ENCODE peak calls at places on chromosomes 1 and 21, in five cellular contexts. One of them, this sample, is unnamed. For H3K4me1, the result is how much of the 10 kb centered on the place peaks cover.

GRCh38 chr1:229043111-229043510 is 227.8 kb upstream of the RAB4A start:
- DNase-seq in uterus: no peak
- DNase-seq in cardiac muscle cell: no peak
- DNase-seq in ovary: no peak
- DNase-seq in adipocyte: no peak
- DNase-seq in this sample: no peak

GRCh38 chr1:91791103-91791502 is 94.8 kb downstream of the TGFBR3 start:
- DNase-seq in adipocyte: no peak
- DNase-seq in uterus: no peak
- DNase-seq in ovary: no peak
- DNase-seq in cardiac muscle cell: no peak
- DNase-seq in this sample: no peak

GRCh38 chr21:30044447-30045064 is 104.8 kb upstream of the GRIK1 start:
- DNase-seq in ovary: no peak
- DNase-seq in cardiac muscle cell: peak
- DNase-seq in adipocyte: peak
- DNase-seq in uterus: no peak
- DNase-seq in this sample: no peak

GRCh38 chr1:206664740-206665139 is 20.0 kb upstream of the MAPKAPK2 start:
- DNase-seq in cardiac muscle cell: no peak
- DNase-seq in uterus: no peak
- DNase-seq in adipocyte: no peak
- DNase-seq in ovary: no peak
- DNase-seq in this sample: no peak

GRCh38 chr1:62281922-62282555 is 37.2 kb downstream of the KANK4 start:
- DNase-seq in ovary: no peak
- DNase-seq in adipocyte: no peak
- DNase-seq in cardiac muscle cell: no peak
- DNase-seq in uterus: no peak
- DNase-seq in this sample: peak

GRCh38 chr1:111944121-111944785 is 45.2 kb downstream of the KCND3 start:
- DNase-seq in cardiac muscle cell: no peak
- DNase-seq in adipocyte: no peak
- DNase-seq in ovary: no peak
- DNase-seq in uterus: no peak
- DNase-seq in this sample: no peak

GRCh38 chr1:111990026-111990877 is 784 bp upstream of the KCND3 start:
- DNase-seq in adipocyte: no peak
- DNase-seq in cardiac muscle cell: no peak
- DNase-seq in uterus: peak
- DNase-seq in ovary: no peak
- DNase-seq in this sample: peak

GRCh38 chr1:7943295-7943694 is 2.7 kb upstream of the TNFRSF9 start:
- DNase-seq in ovary: no peak
- DNase-seq in adipocyte: no peak
- DNase-seq in uterus: no peak
- DNase-seq in cardiac muscle cell: no peak
- DNase-seq in this sample: no peak

GRCh38 chr1:212157252-212157651 is 121.7 kb downstream of the DTL start:
- DNase-seq in uterus: no peak
- DNase-seq in adipocyte: no peak
- DNase-seq in ovary: no peak
- DNase-seq in cardiac muscle cell: no peak
- DNase-seq in this sample: no peak

GRCh38 chr1:7406641-7407546 is 364.2 kb upstream of the VAMP3 start:
- DNase-seq in ovary: no peak
- DNase-seq in uterus: no peak
- DNase-seq in adipocyte: no peak
- DNase-seq in cardiac muscle cell: no peak
- DNase-seq in this sample: no peak

GRCh38 chr1:62003777-62004176 is 190.9 kb upstream of the L1TD1 start:
- DNase-seq in uterus: no peak
- DNase-seq in cardiac muscle cell: no peak
- DNase-seq in adipocyte: no peak
- DNase-seq in ovary: no peak
- DNase-seq in this sample: no peak

GRCh38 chr1:221994939-221995338 is 253.1 kb upstream of the DUSP10 start:
- DNase-seq in ovary: no peak
- DNase-seq in uterus: no peak
- DNase-seq in adipocyte: peak
- DNase-seq in cardiac muscle cell: peak
- DNase-seq in this sample: no peak

GRCh38 chr1:59485949-59486348 is 189.1 kb downstream of the FGGY start:
- DNase-seq in cardiac muscle cell: no peak
- DNase-seq in adipocyte: no peak
- DNase-seq in uterus: no peak
- DNase-seq in ovary: no peak
- DNase-seq in this sample: no peak

GRCh38 chr1:21651214-21652042 is 17.7 kb downstream of the RAP1GAP start:
- DNase-seq in uterus: no peak
- DNase-seq in adipocyte: peak
- DNase-seq in ovary: peak
- DNase-seq in cardiac muscle cell: peak
- DNase-seq in this sample: no peak

GRCh38 chr1:212699104-212699838 is 369 bp downstream of the BATF3 start:
- DNase-seq in ovary: peak
- DNase-seq in uterus: no peak
- DNase-seq in adipocyte: peak
- DNase-seq in cardiac muscle cell: peak
- DNase-seq in this sample: peak

GRCh38 chr1:69103705-69104385 is 463.9 kb upstream of the LRRC7 start:
- DNase-seq in ovary: no peak
- DNase-seq in uterus: no peak
- DNase-seq in adipocyte: no peak
- DNase-seq in cardiac muscle cell: no peak
- DNase-seq in this sample: no peak

GRCh38 chr1:7574121-7575040 is 196.7 kb upstream of the VAMP3 start:
- DNase-seq in adipocyte: no peak
- DNase-seq in cardiac muscle cell: no peak
- DNase-seq in ovary: no peak
- DNase-seq in uterus: peak
- DNase-seq in this sample: peak

GRCh38 chr1:86951430-86951829 is 37.0 kb downstream of the HS2ST1 start:
- DNase-seq in cardiac muscle cell: no peak
- DNase-seq in uterus: no peak
- DNase-seq in adipocyte: no peak
- DNase-seq in ovary: no peak
- DNase-seq in this sample: no peak

GRCh38 chr1:90358448-90358847 is 358.7 kb downstream of the BARHL2 start:
- DNase-seq in cardiac muscle cell: no peak
- DNase-seq in ovary: no peak
- DNase-seq in uterus: no peak
- DNase-seq in adipocyte: no peak
- DNase-seq in this sample: no peak

GRCh38 chr21:37986751-37987399 is 70.6 kb upstream of the KCNJ6 start:
- DNase-seq in adipocyte: no peak
- DNase-seq in cardiac muscle cell: no peak
- DNase-seq in uterus: no peak
- DNase-seq in ovary: no peak
- DNase-seq in this sample: no peak

GRCh38 chr1:116314305-116314919 is 58.6 kb upstream of the ATP1A1 start:
- DNase-seq in adipocyte: peak
- DNase-seq in uterus: no peak
- DNase-seq in ovary: no peak
- DNase-seq in cardiac muscle cell: peak
- DNase-seq in this sample: no peak

DNA sequence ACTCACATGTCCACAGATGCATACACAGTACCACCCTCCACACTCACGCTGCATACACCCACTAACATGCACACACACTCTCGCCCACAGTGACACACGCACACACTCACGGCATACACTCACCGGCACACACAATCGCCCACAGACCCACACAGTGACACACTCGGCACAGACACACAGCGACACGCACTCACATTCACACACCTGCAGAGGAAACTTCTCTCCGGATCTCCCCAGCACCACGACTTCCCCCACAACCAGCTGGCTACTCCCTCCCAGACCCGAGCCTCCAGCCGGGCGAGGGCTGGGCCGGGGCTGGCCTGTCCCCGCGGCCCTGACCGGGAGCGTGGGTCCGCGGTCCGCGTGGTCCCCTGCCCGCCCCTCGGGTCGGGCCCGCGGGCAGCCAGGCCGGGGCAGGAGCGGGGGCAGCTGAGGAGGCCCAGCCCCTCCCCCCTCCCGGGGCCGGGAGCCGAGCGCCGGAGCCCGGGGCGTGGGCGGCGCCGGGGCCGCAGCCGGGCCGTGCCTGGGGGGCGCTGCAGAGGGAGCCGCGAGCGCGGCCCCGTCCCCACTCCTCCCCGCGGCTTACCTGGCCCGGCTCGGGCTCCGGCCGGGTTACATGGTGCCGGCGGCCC is 469 bp downstream of the DLGAP3 start:
- DNase-seq in adipocyte: peak
- DNase-seq in uterus: no peak
- DNase-seq in cardiac muscle cell: no peak
- DNase-seq in ovary: no peak
- DNase-seq in this sample: no peak
- H3K4me3 ChIP-seq in adipocyte: peak
- H3K4me3 ChIP-seq in uterus: no peak
- H3K4me3 ChIP-seq in cardiac muscle cell: peak
- H3K4me3 ChIP-seq in ovary: peak
- H3K4me3 ChIP-seq in this sample: peak

GRCh38 chr1:63912643-63913042 is 138.8 kb downstream of the ROR1 start:
- DNase-seq in ovary: peak
- DNase-seq in adipocyte: no peak
- DNase-seq in uterus: no peak
- DNase-seq in cardiac muscle cell: no peak
- DNase-seq in this sample: no peak

GRCh38 chr1:63913533-63913932 is 139.7 kb downstream of the ROR1 start:
- DNase-seq in ovary: no peak
- DNase-seq in uterus: no peak
- DNase-seq in cardiac muscle cell: no peak
- DNase-seq in adipocyte: no peak
- DNase-seq in this sample: no peak

GRCh38 chr1:63915121-63915520 is 141.3 kb downstream of the ROR1 start:
- DNase-seq in ovary: no peak
- DNase-seq in uterus: no peak
- DNase-seq in cardiac muscle cell: no peak
- DNase-seq in adipocyte: no peak
- DNase-seq in this sample: no peak

GRCh38 chr1:63914706-63915105 is 140.9 kb downstream of the ROR1 start:
- DNase-seq in cardiac muscle cell: no peak
- DNase-seq in uterus: no peak
- DNase-seq in ovary: no peak
- DNase-seq in adipocyte: no peak
- DNase-seq in this sample: no peak

DNA sequence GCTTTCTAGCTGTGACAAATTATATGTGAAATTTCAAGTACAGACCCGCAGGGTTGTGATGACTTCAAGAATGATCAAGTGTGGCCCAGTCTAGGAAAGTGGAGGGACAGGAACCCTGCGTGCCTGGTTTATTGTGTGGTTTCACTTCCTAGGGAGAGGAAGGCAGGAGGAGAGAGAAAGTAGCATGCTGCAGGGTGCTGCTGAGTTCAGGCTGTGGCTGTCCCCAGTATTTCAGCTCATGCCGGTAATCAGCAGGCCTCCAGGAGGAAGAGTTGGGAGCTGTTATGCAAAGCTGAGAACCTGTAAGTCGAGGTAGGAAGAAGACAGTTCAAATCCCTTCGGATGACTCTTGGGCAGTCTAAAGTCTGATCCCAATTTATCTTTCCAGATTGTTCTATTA is 140.4 kb downstream of the ROR1 start:
- DNase-seq in uterus: no peak
- DNase-seq in ovary: no peak
- DNase-seq in cardiac muscle cell: no peak
- DNase-seq in adipocyte: no peak
- DNase-seq in this sample: no peak
- H3K4me1 ChIP-seq in uterus: under half
- H3K4me1 ChIP-seq in ovary: under half
- H3K4me1 ChIP-seq in cardiac muscle cell: under half
- H3K4me1 ChIP-seq in adipocyte: under half
- H3K4me1 ChIP-seq in this sample: under half

GRCh38 chr1:18953656-18954259 is 2.7 kb downstream of the IFFO2 start:
- DNase-seq in adipocyte: no peak
- DNase-seq in ovary: no peak
- DNase-seq in uterus: no peak
- DNase-seq in cardiac muscle cell: no peak
- DNase-seq in this sample: no peak
- H3K4me3 ChIP-seq in adipocyte: peak
- H3K4me3 ChIP-seq in ovary: no peak
- H3K4me3 ChIP-seq in uterus: no peak
- H3K4me3 ChIP-seq in cardiac muscle cell: no peak
- H3K4me3 ChIP-seq in this sample: peak

GRCh38 chr1:154808261-154808908 is 61.7 kb downstream of the KCNN3 start:
- DNase-seq in uterus: no peak
- DNase-seq in ovary: no peak
- DNase-seq in cardiac muscle cell: no peak
- DNase-seq in adipocyte: no peak
- DNase-seq in this sample: no peak

GRCh38 chr1:154808909-154809262 is 61.2 kb downstream of the KCNN3 start:
- DNase-seq in cardiac muscle cell: no peak
- DNase-seq in uterus: no peak
- DNase-seq in ovary: no peak
- DNase-seq in adipocyte: no peak
- DNase-seq in this sample: no peak

GRCh38 chr1:154807048-154807591 is 63.0 kb downstream of the KCNN3 start:
- DNase-seq in ovary: no peak
- DNase-seq in cardiac muscle cell: no peak
- DNase-seq in adipocyte: no peak
- DNase-seq in uterus: no peak
- DNase-seq in this sample: no peak

GRCh38 chr1:154810571-154810970 is 59.5 kb downstream of the KCNN3 start:
- DNase-seq in adipocyte: no peak
- DNase-seq in ovary: no peak
- DNase-seq in cardiac muscle cell: no peak
- DNase-seq in uterus: no peak
- DNase-seq in this sample: no peak

DNA sequence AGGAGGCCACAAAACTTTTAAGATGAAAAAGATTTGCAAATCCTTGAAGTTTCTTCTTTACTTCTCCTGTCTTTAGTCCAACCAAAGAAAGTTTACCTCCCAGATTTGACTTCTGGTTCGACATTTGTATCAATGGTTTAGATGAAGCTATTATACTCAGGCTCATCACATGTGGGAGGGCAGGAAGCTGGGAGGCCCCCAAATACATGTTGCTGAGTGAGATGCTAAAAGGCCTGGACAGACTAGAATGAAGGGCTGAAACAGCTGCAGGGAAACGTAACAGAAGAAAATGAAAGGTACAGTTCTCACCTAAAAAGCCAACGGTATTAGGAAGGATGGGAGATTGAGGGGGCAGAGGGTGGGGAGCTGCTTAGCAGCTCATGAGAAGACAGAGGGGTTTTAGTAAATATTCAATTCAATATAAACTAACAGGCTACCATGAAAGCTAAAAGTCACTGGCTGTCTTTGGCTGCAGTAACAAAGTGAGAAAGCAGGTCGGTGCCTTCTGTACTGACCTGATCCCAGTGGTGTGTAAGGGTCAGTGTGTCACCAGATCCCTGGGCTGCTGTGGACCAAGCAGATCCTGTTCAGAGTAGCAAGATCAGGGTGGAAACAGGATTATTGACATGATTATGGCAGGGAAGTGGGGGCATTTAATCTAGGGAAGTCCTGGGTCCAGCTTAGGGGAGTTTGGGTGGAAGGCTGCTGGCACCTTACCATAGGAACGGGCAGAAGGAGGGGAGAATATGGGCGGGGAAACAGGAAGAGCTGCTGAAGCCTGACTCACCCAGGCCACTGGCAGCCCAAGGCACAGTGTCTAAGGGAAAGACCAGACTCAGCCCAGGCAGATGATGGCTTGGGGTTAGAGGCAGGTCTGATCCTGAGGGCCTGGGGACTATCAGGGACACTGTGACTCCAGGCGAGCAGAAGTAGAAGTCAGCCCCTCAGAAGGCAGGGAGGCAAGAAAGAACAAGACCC is 60.4 kb downstream of the KCNN3 start:
- DNase-seq in uterus: peak
- DNase-seq in cardiac muscle cell: peak
- DNase-seq in ovary: no peak
- DNase-seq in adipocyte: peak
- DNase-seq in this sample: peak
- H3K4me1 ChIP-seq in uterus: under half
- H3K4me1 ChIP-seq in cardiac muscle cell: under half
- H3K4me1 ChIP-seq in ovary: under half
- H3K4me1 ChIP-seq in adipocyte: under half
- H3K4me1 ChIP-seq in this sample: under half